ENCODE peak calls at places on chromosomes 3 and 15, in four cellular contexts. One of them, this sample, is unnamed.

GRCh38 chr3:45210308-45211038 is 15.6 kb downstream of the TMEM158 start:
- ATAC-seq in CD8-positive, alpha-beta T cell: peak
- ATAC-seq in pancreas: peak
- ATAC-seq in stimulated activated effector memory CD8-positive, alpha-beta T cell treated with anti-CD3 and anti-CD28 coated beads, Interleukin-12 subunit alpha, Interleukin-12 subunit beta, amount 100 ng/mL, for 72 hours: peak
- ATAC-seq in this sample: peak

GRCh38 chr3:54835701-54836100 is 92.2 kb downstream of the LRTM1 start:
- ATAC-seq in stimulated activated effector memory CD8-positive, alpha-beta T cell treated with anti-CD3 and anti-CD28 coated beads, Interleukin-12 subunit alpha, Interleukin-12 subunit beta, amount 100 ng/mL, for 72 hours: no peak
- ATAC-seq in pancreas: no peak
- ATAC-seq in CD8-positive, alpha-beta T cell: no peak
- ATAC-seq in this sample: no peak

GRCh38 chr3:111882799-111883198 is 23.7 kb downstream of the PHLDB2 start:
- ATAC-seq in stimulated activated effector memory CD8-positive, alpha-beta T cell treated with anti-CD3 and anti-CD28 coated beads, Interleukin-12 subunit alpha, Interleukin-12 subunit beta, amount 100 ng/mL, for 72 hours: peak
- ATAC-seq in pancreas: no peak
- ATAC-seq in CD8-positive, alpha-beta T cell: no peak
- ATAC-seq in this sample: no peak

GRCh38 chr3:119782435-119782834 is 534 bp downstream of the NR1I2 start:
- ATAC-seq in CD8-positive, alpha-beta T cell: no peak
- ATAC-seq in pancreas: no peak
- ATAC-seq in stimulated activated effector memory CD8-positive, alpha-beta T cell treated with anti-CD3 and anti-CD28 coated beads, Interleukin-12 subunit alpha, Interleukin-12 subunit beta, amount 100 ng/mL, for 72 hours: no peak
- ATAC-seq in this sample: no peak

GRCh38 chr3:195035345-195036202 is 235.4 kb downstream of the XXYLT1 start:
- ATAC-seq in pancreas: no peak
- ATAC-seq in stimulated activated effector memory CD8-positive, alpha-beta T cell treated with anti-CD3 and anti-CD28 coated beads, Interleukin-12 subunit alpha, Interleukin-12 subunit beta, amount 100 ng/mL, for 72 hours: peak
- ATAC-seq in CD8-positive, alpha-beta T cell: no peak
- ATAC-seq in this sample: no peak

GRCh38 chr3:87501076-87501475 is 224.7 kb upstream of the POU1F1 start:
- ATAC-seq in stimulated activated effector memory CD8-positive, alpha-beta T cell treated with anti-CD3 and anti-CD28 coated beads, Interleukin-12 subunit alpha, Interleukin-12 subunit beta, amount 100 ng/mL, for 72 hours: no peak
- ATAC-seq in pancreas: no peak
- ATAC-seq in CD8-positive, alpha-beta T cell: no peak
- ATAC-seq in this sample: no peak

GRCh38 chr3:12797892-12798558 is 1.5 kb downstream of the CAND2 start:
- ATAC-seq in stimulated activated effector memory CD8-positive, alpha-beta T cell treated with anti-CD3 and anti-CD28 coated beads, Interleukin-12 subunit alpha, Interleukin-12 subunit beta, amount 100 ng/mL, for 72 hours: peak
- ATAC-seq in CD8-positive, alpha-beta T cell: no peak
- ATAC-seq in pancreas: no peak
- ATAC-seq in this sample: no peak

GRCh38 chr3:187778726-187779125 is 33.5 kb upstream of the BCL6 start:
- ATAC-seq in CD8-positive, alpha-beta T cell: no peak
- ATAC-seq in stimulated activated effector memory CD8-positive, alpha-beta T cell treated with anti-CD3 and anti-CD28 coated beads, Interleukin-12 subunit alpha, Interleukin-12 subunit beta, amount 100 ng/mL, for 72 hours: no peak
- ATAC-seq in pancreas: no peak
- ATAC-seq in this sample: peak

GRCh38 chr15:42070966-42071350 is 23.4 kb downstream of the PLA2G4D start:
- ATAC-seq in CD8-positive, alpha-beta T cell: no peak
- ATAC-seq in stimulated activated effector memory CD8-positive, alpha-beta T cell treated with anti-CD3 and anti-CD28 coated beads, Interleukin-12 subunit alpha, Interleukin-12 subunit beta, amount 100 ng/mL, for 72 hours: no peak
- ATAC-seq in pancreas: no peak
- ATAC-seq in this sample: no peak

GRCh38 chr15:59649603-59650002 is 7.7 kb downstream of the GTF2A2 start:
- ATAC-seq in stimulated activated effector memory CD8-positive, alpha-beta T cell treated with anti-CD3 and anti-CD28 coated beads, Interleukin-12 subunit alpha, Interleukin-12 subunit beta, amount 100 ng/mL, for 72 hours: no peak
- ATAC-seq in pancreas: no peak
- ATAC-seq in CD8-positive, alpha-beta T cell: no peak
- ATAC-seq in this sample: no peak

GRCh38 chr3:42403737-42404136 is 6.7 kb downstream of the LYZL4 start:
- ATAC-seq in CD8-positive, alpha-beta T cell: no peak
- ATAC-seq in pancreas: no peak
- ATAC-seq in stimulated activated effector memory CD8-positive, alpha-beta T cell treated with anti-CD3 and anti-CD28 coated beads, Interleukin-12 subunit alpha, Interleukin-12 subunit beta, amount 100 ng/mL, for 72 hours: no peak
- ATAC-seq in this sample: no peak

GRCh38 chr3:39013289-39013688 is 38.5 kb downstream of the SCN11A start:
- ATAC-seq in pancreas: no peak
- ATAC-seq in stimulated activated effector memory CD8-positive, alpha-beta T cell treated with anti-CD3 and anti-CD28 coated beads, Interleukin-12 subunit alpha, Interleukin-12 subunit beta, amount 100 ng/mL, for 72 hours: no peak
- ATAC-seq in CD8-positive, alpha-beta T cell: no peak
- ATAC-seq in this sample: no peak

GRCh38 chr15:84681822-84682221 is 23.8 kb upstream of the NMB start:
- ATAC-seq in stimulated activated effector memory CD8-positive, alpha-beta T cell treated with anti-CD3 and anti-CD28 coated beads, Interleukin-12 subunit alpha, Interleukin-12 subunit beta, amount 100 ng/mL, for 72 hours: peak
- ATAC-seq in pancreas: no peak
- ATAC-seq in CD8-positive, alpha-beta T cell: peak
- ATAC-seq in this sample: peak

GRCh38 chr3:142285057-142285666 is 59.8 kb upstream of the GK5 start:
- ATAC-seq in CD8-positive, alpha-beta T cell: no peak
- ATAC-seq in stimulated activated effector memory CD8-positive, alpha-beta T cell treated with anti-CD3 and anti-CD28 coated beads, Interleukin-12 subunit alpha, Interleukin-12 subunit beta, amount 100 ng/mL, for 72 hours: no peak
- ATAC-seq in pancreas: no peak
- ATAC-seq in this sample: no peak

GRCh38 chr3:105119801-105120340 is 246.8 kb upstream of the ALCAM start:
- ATAC-seq in stimulated activated effector memory CD8-positive, alpha-beta T cell treated with anti-CD3 and anti-CD28 coated beads, Interleukin-12 subunit alpha, Interleukin-12 subunit beta, amount 100 ng/mL, for 72 hours: no peak
- ATAC-seq in CD8-positive, alpha-beta T cell: no peak
- ATAC-seq in pancreas: no peak
- ATAC-seq in this sample: no peak

GRCh38 chr3:127017229-127017628 is 34.3 kb downstream of the PLXNA1 start:
- ATAC-seq in CD8-positive, alpha-beta T cell: no peak
- ATAC-seq in stimulated activated effector memory CD8-positive, alpha-beta T cell treated with anti-CD3 and anti-CD28 coated beads, Interleukin-12 subunit alpha, Interleukin-12 subunit beta, amount 100 ng/mL, for 72 hours: no peak
- ATAC-seq in pancreas: no peak
- ATAC-seq in this sample: no peak

GRCh38 chr3:113825090-113825489 is 13.5 kb upstream of the GRAMD1C start:
- ATAC-seq in pancreas: no peak
- ATAC-seq in CD8-positive, alpha-beta T cell: no peak
- ATAC-seq in stimulated activated effector memory CD8-positive, alpha-beta T cell treated with anti-CD3 and anti-CD28 coated beads, Interleukin-12 subunit alpha, Interleukin-12 subunit beta, amount 100 ng/mL, for 72 hours: peak
- ATAC-seq in this sample: peak

GRCh38 chr3:194824100-194824499 is 138.4 kb downstream of the FAM43A start:
- ATAC-seq in stimulated activated effector memory CD8-positive, alpha-beta T cell treated with anti-CD3 and anti-CD28 coated beads, Interleukin-12 subunit alpha, Interleukin-12 subunit beta, amount 100 ng/mL, for 72 hours: no peak
- ATAC-seq in pancreas: no peak
- ATAC-seq in CD8-positive, alpha-beta T cell: no peak
- ATAC-seq in this sample: peak

GRCh38 chr3:27532931-27533607 is 48.9 kb upstream of the SLC4A7 start:
- ATAC-seq in pancreas: no peak
- ATAC-seq in CD8-positive, alpha-beta T cell: no peak
- ATAC-seq in stimulated activated effector memory CD8-positive, alpha-beta T cell treated with anti-CD3 and anti-CD28 coated beads, Interleukin-12 subunit alpha, Interleukin-12 subunit beta, amount 100 ng/mL, for 72 hours: no peak
- ATAC-seq in this sample: peak

GRCh38 chr15:99312794-99313193 is 61.5 kb downstream of the LRRC28 start:
- ATAC-seq in CD8-positive, alpha-beta T cell: no peak
- ATAC-seq in pancreas: no peak
- ATAC-seq in stimulated activated effector memory CD8-positive, alpha-beta T cell treated with anti-CD3 and anti-CD28 coated beads, Interleukin-12 subunit alpha, Interleukin-12 subunit beta, amount 100 ng/mL, for 72 hours: no peak
- ATAC-seq in this sample: no peak

GRCh38 chr3:23763040-23763477 is 42.7 kb upstream of the UBE2E1 start:
- ATAC-seq in CD8-positive, alpha-beta T cell: no peak
- ATAC-seq in pancreas: no peak
- ATAC-seq in stimulated activated effector memory CD8-positive, alpha-beta T cell treated with anti-CD3 and anti-CD28 coated beads, Interleukin-12 subunit alpha, Interleukin-12 subunit beta, amount 100 ng/mL, for 72 hours: no peak
- ATAC-seq in this sample: no peak

GRCh38 chr3:78506581-78507195 is 1261.1 kb downstream of the ROBO1 start:
- ATAC-seq in CD8-positive, alpha-beta T cell: no peak
- ATAC-seq in stimulated activated effector memory CD8-positive, alpha-beta T cell treated with anti-CD3 and anti-CD28 coated beads, Interleukin-12 subunit alpha, Interleukin-12 subunit beta, amount 100 ng/mL, for 72 hours: no peak
- ATAC-seq in pancreas: no peak
- ATAC-seq in this sample: peak

GRCh38 chr3:133412511-133413165 is 12.8 kb downstream of the BFSP2 start:
- ATAC-seq in CD8-positive, alpha-beta T cell: no peak
- ATAC-seq in pancreas: peak
- ATAC-seq in stimulated activated effector memory CD8-positive, alpha-beta T cell treated with anti-CD3 and anti-CD28 coated beads, Interleukin-12 subunit alpha, Interleukin-12 subunit beta, amount 100 ng/mL, for 72 hours: peak
- ATAC-seq in this sample: no peak

GRCh38 chr3:134462236-134463059 is 23.3 kb downstream of the ANAPC13 start:
- ATAC-seq in pancreas: no peak
- ATAC-seq in stimulated activated effector memory CD8-positive, alpha-beta T cell treated with anti-CD3 and anti-CD28 coated beads, Interleukin-12 subunit alpha, Interleukin-12 subunit beta, amount 100 ng/mL, for 72 hours: no peak
- ATAC-seq in CD8-positive, alpha-beta T cell: no peak
- ATAC-seq in this sample: no peak

GRCh38 chr3:67662733-67663132 is 8.3 kb upstream of the SUCLG2 start:
- ATAC-seq in stimulated activated effector memory CD8-positive, alpha-beta T cell treated with anti-CD3 and anti-CD28 coated beads, Interleukin-12 subunit alpha, Interleukin-12 subunit beta, amount 100 ng/mL, for 72 hours: no peak
- ATAC-seq in CD8-positive, alpha-beta T cell: peak
- ATAC-seq in pancreas: no peak
- ATAC-seq in this sample: no peak

GRCh38 chr3:162370136-162370535 is 873.5 kb downstream of the OTOL1 start:
- ATAC-seq in pancreas: no peak
- ATAC-seq in stimulated activated effector memory CD8-positive, alpha-beta T cell treated with anti-CD3 and anti-CD28 coated beads, Interleukin-12 subunit alpha, Interleukin-12 subunit beta, amount 100 ng/mL, for 72 hours: no peak
- ATAC-seq in CD8-positive, alpha-beta T cell: no peak
- ATAC-seq in this sample: no peak

GRCh38 chr15:50669611-50670010 is 17.0 kb downstream of the TRPM7 start:
- ATAC-seq in CD8-positive, alpha-beta T cell: no peak
- ATAC-seq in stimulated activated effector memory CD8-positive, alpha-beta T cell treated with anti-CD3 and anti-CD28 coated beads, Interleukin-12 subunit alpha, Interleukin-12 subunit beta, amount 100 ng/mL, for 72 hours: no peak
- ATAC-seq in pancreas: peak
- ATAC-seq in this sample: no peak

GRCh38 chr3:29247088-29247745 is 33.7 kb upstream of the RBMS3 start:
- ATAC-seq in stimulated activated effector memory CD8-positive, alpha-beta T cell treated with anti-CD3 and anti-CD28 coated beads, Interleukin-12 subunit alpha, Interleukin-12 subunit beta, amount 100 ng/mL, for 72 hours: no peak
- ATAC-seq in pancreas: no peak
- ATAC-seq in CD8-positive, alpha-beta T cell: no peak
- ATAC-seq in this sample: no peak

GRCh38 chr3:140541975-140542653 is 135.8 kb upstream of the TRIM42 start:
- ATAC-seq in CD8-positive, alpha-beta T cell: no peak
- ATAC-seq in stimulated activated effector memory CD8-positive, alpha-beta T cell treated with anti-CD3 and anti-CD28 coated beads, Interleukin-12 subunit alpha, Interleukin-12 subunit beta, amount 100 ng/mL, for 72 hours: no peak
- ATAC-seq in pancreas: no peak
- ATAC-seq in this sample: no peak

GRCh38 chr3:124826703-124827102 is 60.5 kb downstream of the ITGB5 start:
- ATAC-seq in pancreas: no peak
- ATAC-seq in stimulated activated effector memory CD8-positive, alpha-beta T cell treated with anti-CD3 and anti-CD28 coated beads, Interleukin-12 subunit alpha, Interleukin-12 subunit beta, amount 100 ng/mL, for 72 hours: no peak
- ATAC-seq in CD8-positive, alpha-beta T cell: no peak
- ATAC-seq in this sample: peak

GRCh38 chr15:52653451-52653964 is 25.7 kb downstream of the ATOSA start:
- ATAC-seq in pancreas: peak
- ATAC-seq in CD8-positive, alpha-beta T cell: no peak
- ATAC-seq in stimulated activated effector memory CD8-positive, alpha-beta T cell treated with anti-CD3 and anti-CD28 coated beads, Interleukin-12 subunit alpha, Interleukin-12 subunit beta, amount 100 ng/mL, for 72 hours: peak
- ATAC-seq in this sample: peak